ENCODE peak calls at places on chromosomes 13 and 19, in ten cellular contexts. W, Q, Z, U, A, G, X, D, F and H are unnamed samples.

GRCh38 chr13:74062933-74063332 is 71.3 kb downstream of the KLF12 start:
- DNase-seq in W (no peak), Q (peak; percentile 77), Z (no peak), U (no peak), A (peak; percentile 61), G (no peak), X (no peak), D (no peak), F (no peak), H (no peak)

GRCh38 chr13:21638319-21639282 is 32.3 kb upstream of the FGF9 start:
- DNase-seq in W (no peak), Q (peak; percentile 55), Z (no peak), U (peak; percentile 1), A (peak; percentile 20), G (no peak), X (no peak), D (no peak), F (peak; percentile 64), H (peak; percentile 58)

GRCh38 chr19:46824887-46825730 is 25.5 kb downstream of the AP2S1 start:
- DNase-seq in W (no peak), Q (no peak), Z (no peak), U (no peak), A (peak; percentile 18), G (no peak), X (no peak), D (no peak), F (no peak), H (no peak)

GRCh38 chr13:34416833-34417425 is 525.1 kb upstream of the NBEA start:
- DNase-seq in W (no peak), Q (peak; percentile 71), Z (peak; percentile 73), U (no peak), A (peak; percentile 87), G (no peak), X (no peak), D (peak; percentile 64), F (no peak), H (peak; percentile 23)

GRCh38 chr13:52848455-52849190 is at the start of gene PCDH8:
- DNase-seq in W (no peak), Q (no peak), Z (no peak), U (peak; percentile 87), A (no peak), G (peak; percentile 96), X (no peak), D (peak; percentile 94), F (peak; percentile 97), H (peak; percentile 81)

GRCh38 chr19:56821209-56821608 is 19.3 kb downstream of the PEG3 start:
- DNase-seq in W (no peak), Q (no peak), Z (no peak), U (no peak), A (no peak), G (no peak), X (no peak), D (no peak), F (no peak), H (no peak)

GRCh38 chr13:101346942-101347728 is 69.2 kb downstream of the NALCN start:
- DNase-seq in W (no peak), Q (peak; percentile 49), Z (no peak), U (no peak), A (peak; percentile 61), G (no peak), X (no peak), D (no peak), F (no peak), H (no peak)

GRCh38 chr13:94537740-94538630 is 58.0 kb downstream of the TGDS start:
- DNase-seq in W (no peak), Q (no peak), Z (no peak), U (no peak), A (no peak), G (no peak), X (no peak), D (no peak), F (no peak), H (no peak)

GRCh38 chr19:58229255-58229639 is 533 bp downstream of the ZNF544 start:
- DNase-seq in W (no peak), Q (peak; percentile 37), Z (no peak), U (no peak), A (no peak), G (peak; percentile 65), X (no peak), D (peak; percentile 53), F (peak; percentile 81), H (peak; percentile 17)

GRCh38 chr19:44346556-44346955 is 9.9 kb downstream of the ZNF112 start:
- DNase-seq in W (no peak), Q (no peak), Z (no peak), U (no peak), A (no peak), G (no peak), X (no peak), D (no peak), F (no peak), H (no peak)

GRCh38 chr19:12788682-12789097 is 2.6 kb upstream of the JUNB start:
- DNase-seq in W (peak; percentile 40), Q (peak; percentile 81), Z (no peak), U (peak; percentile 21), A (peak; percentile 72), G (peak; percentile 70), X (no peak), D (peak; percentile 93), F (peak; percentile 77), H (peak; percentile 94)

GRCh38 chr19:17306285-17306714 is 628 bp downstream of the MRPL34 start:
- DNase-seq in W (no peak), Q (no peak), Z (no peak), U (no peak), A (no peak), G (peak; percentile 77), X (no peak), D (no peak), F (no peak), H (no peak)

GRCh38 chr19:54708781-54709180 is 15.5 kb upstream of the KIR3DL3 start:
- DNase-seq in W (no peak), Q (no peak), Z (no peak), U (peak; percentile 99), A (no peak), G (no peak), X (no peak), D (no peak), F (no peak), H (no peak)

GRCh38 chr19:44552324-44552723 is 22.8 kb upstream of the CEACAM20 start:
- DNase-seq in W (no peak), Q (peak; percentile 53), Z (no peak), U (no peak), A (peak; percentile 6), G (peak; percentile 70), X (no peak), D (peak; percentile 49), F (peak; percentile 96), H (peak; percentile 73)

GRCh38 chr13:101626925-101627555 is 174.6 kb downstream of the ITGBL1 start:
- DNase-seq in W (no peak), Q (peak; percentile 20), Z (no peak), U (no peak), A (no peak), G (no peak), X (peak; percentile 25), D (no peak), F (no peak), H (no peak)

GRCh38 chr13:89694471-89694870 is 1653.0 kb upstream of the MIR17HG start:
- DNase-seq in W (no peak), Q (no peak), Z (no peak), U (no peak), A (no peak), G (no peak), X (no peak), D (no peak), F (no peak), H (no peak)

GRCh38 chr19:22622901-22623840 is 11.0 kb upstream of the ZNF492 start:
- DNase-seq in W (no peak), Q (no peak), Z (no peak), U (no peak), A (no peak), G (no peak), X (no peak), D (no peak), F (no peak), H (no peak)

GRCh38 chr19:5466814-5467291 is 11.6 kb downstream of the ZNRF4 start:
- DNase-seq in W (no peak), Q (no peak), Z (no peak), U (peak; percentile 76), A (no peak), G (no peak), X (no peak), D (peak; percentile 40), F (no peak), H (peak; percentile 65)

GRCh38 chr19:10602330-10603083 is 15.4 kb upstream of the AP1M2 start:
- DNase-seq in W (peak; percentile 65), Q (peak; percentile 71), Z (no peak), U (peak; percentile 19), A (peak; percentile 62), G (peak; percentile 95), X (peak; percentile 85), D (peak; percentile 90), F (peak; percentile 93), H (peak; percentile 84)

GRCh38 chr19:14066139-14066538 is 4.3 kb upstream of the PALM3 start:
- DNase-seq in W (no peak), Q (no peak), Z (no peak), U (no peak), A (no peak), G (no peak), X (no peak), D (no peak), F (no peak), H (no peak)

GRCh38 chr19:12126707-12127106 is 13.4 kb downstream of the ZNF20 start:
- DNase-seq in W (peak; percentile 1), Q (peak; percentile 47), Z (no peak), U (no peak), A (no peak), G (peak; percentile 5), X (no peak), D (peak; percentile 18), F (peak; percentile 53), H (peak; percentile 58)

GRCh38 chr19:32404939-32405430 is 585 bp upstream of the DPY19L3 start:
- DNase-seq in W (peak; percentile 66), Q (peak; percentile 50), Z (no peak), U (no peak), A (peak; percentile 42), G (peak; percentile 84), X (no peak), D (no peak), F (no peak), H (peak; percentile 61)

GRCh38 chr19:13007292-13008045 is 12.2 kb downstream of the NFIX start:
- DNase-seq in W (no peak), Q (no peak), Z (no peak), U (no peak), A (peak; percentile 69), G (no peak), X (no peak), D (no peak), F (no peak), H (no peak)

GRCh38 chr19:31304877-31305312 is 44.3 kb downstream of the TSHZ3 start:
- DNase-seq in W (no peak), Q (no peak), Z (no peak), U (no peak), A (peak; percentile 25), G (no peak), X (no peak), D (no peak), F (no peak), H (no peak)

GRCh38 chr13:89704040-89704439 is 1643.4 kb upstream of the MIR17HG start:
- DNase-seq in W (no peak), Q (no peak), Z (no peak), U (no peak), A (no peak), G (no peak), X (no peak), D (no peak), F (no peak), H (no peak)

GRCh38 chr19:31350693-31351211 is 1.5 kb upstream of the TSHZ3 start:
- DNase-seq in W (peak; percentile 38), Q (peak; percentile 48), Z (no peak), U (no peak), A (peak; percentile 57), G (peak; percentile 88), X (no peak), D (peak; percentile 65), F (peak; percentile 82), H (peak; percentile 70)

GRCh38 chr19:2820112-2820702 is 539 bp downstream of the ZNF554 start:
- DNase-seq in W (no peak), Q (no peak), Z (no peak), U (no peak), A (no peak), G (peak; percentile 71), X (no peak), D (no peak), F (peak; percentile 77), H (peak; percentile 28)

GRCh38 chr19:18850560-18851375 is 19.0 kb downstream of the UPF1 start:
- DNase-seq in W (no peak), Q (no peak), Z (no peak), U (no peak), A (no peak), G (no peak), X (no peak), D (no peak), F (no peak), H (no peak)